ENCODE peak calls at places on chromosomes 1 and 21, in ten cellular contexts. W is stimulated activated CD4-positive, alpha-beta T cell treated with anti-CD3 and anti-CD28 coated beads, TNF-alpha, amount 100 ng/mL, for 4 hours; D is activated naive CD4-positive, alpha-beta T cell treated with anti-CD3 and anti-CD28 coated beads, Interleukin-2, amount 10 ng/mL, durations not matched to agents 7 days and 5 days; B is DMS153; F is NCI-H1930; A is naive thymus-derived CD8-positive, alpha-beta T cell; T is Daoy; G is progenitor cell of endocrine pancreas; Q is amygdala; S is erythroblast. N is an unnamed sample.

GRCh38 chr21:33135925-33136324 is 66.0 kb downstream of the OLIG1 start:
- DNase-seq in B (no peak), Q (no peak), S (no peak), F (no peak), T (no peak), A (no peak), G (no peak), D (no peak), W (no peak), N (no peak)

GRCh38 chr21:35509004-35509704 is 460.1 kb upstream of the RUNX1 start:
- DNase-seq in T (no peak), B (no peak), Q (no peak), D (no peak), W (no peak), G (no peak), F (no peak), S (no peak), A (no peak), N (no peak)

GRCh38 chr1:14606632-14607031 is 8.1 kb downstream of the KAZN start:
- DNase-seq in S (no peak), B (no peak), D (no peak), A (no peak), W (no peak), F (no peak), G (no peak), Q (no peak), T (no peak), N (no peak)

GRCh38 chr1:111988743-111989453 is 570 bp downstream of the KCND3 start:
- DNase-seq in S (no peak), W (peak; percentile 2), A (no peak), D (no peak), Q (no peak), F (no peak), G (peak; percentile 19), T (peak; percentile 17), B (peak; percentile 6), N (no peak)

GRCh38 chr1:39397487-39397886 is 93.9 kb upstream of the BMP8A start:
- DNase-seq in D (no peak), A (no peak), W (no peak), T (no peak), S (no peak), G (no peak), Q (no peak), F (no peak), B (no peak), N (no peak)

GRCh38 chr1:204941415-204942338 is 71.0 kb downstream of the NFASC start:
- DNase-seq in F (peak; percentile 39), A (peak; percentile 2), D (peak; percentile 72), Q (peak; percentile 51), W (no peak), B (peak; percentile 53), G (peak; percentile 71), T (peak; percentile 69), S (peak; percentile 80), N (peak; percentile 46)

GRCh38 chr1:41683681-41684500 is 199.4 kb upstream of the EDN2 start:
- DNase-seq in G (no peak), S (no peak), W (no peak), T (peak; percentile 72), A (no peak), D (peak; percentile 57), Q (no peak), F (no peak), B (no peak), N (no peak)

GRCh38 chr1:169949139-169949538 is 55.4 kb upstream of the SCYL3 start:
- DNase-seq in W (no peak), D (no peak), G (no peak), S (no peak), Q (no peak), T (no peak), A (no peak), F (no peak), B (no peak), N (no peak)

GRCh38 chr1:27241677-27242076 is 7.2 kb downstream of the WDTC1 start:
- DNase-seq in F (no peak), S (peak; percentile 9), A (no peak), Q (no peak), B (no peak), T (no peak), G (no peak), W (no peak), D (no peak), N (no peak)

GRCh38 chr1:17600313-17600712 is 60.8 kb downstream of the ARHGEF10L start:
- DNase-seq in A (no peak), Q (no peak), F (no peak), G (no peak), D (no peak), B (no peak), T (no peak), W (no peak), S (no peak), N (no peak)

N was measured in memory B cell.